ENCODE peak calls at places on chromosomes 5 and 9, in six cellular contexts. One of them, this sample, is unnamed.
A peak's percentile ranks its signal among the peaks of the same experiment; 100 is the strongest.

GRCh38 chr5:168790691-168791230 is 211.6 kb upstream of the PANK3 start:
- DNase-seq in tibial artery: no peak
- DNase-seq in CD8-positive, alpha-beta T cell: no peak
- DNase-seq in B cell: no peak
- DNase-seq in KG1: no peak
- DNase-seq in neural crest cell: no peak
- DNase-seq in this sample: no peak

GRCh38 chr9:92947268-92948031 is at the start of gene FGD3:
- DNase-seq in tibial artery: no peak
- DNase-seq in CD8-positive, alpha-beta T cell: peak; percentile 55
- DNase-seq in B cell: peak; percentile 62
- DNase-seq in KG1: no peak
- DNase-seq in neural crest cell: peak; percentile 34
- DNase-seq in this sample: peak; percentile 40

GRCh38 chr5:177113566-177114424 is 19.8 kb upstream of the NSD1 start:
- DNase-seq in tibial artery: peak; percentile 83
- DNase-seq in CD8-positive, alpha-beta T cell: peak; percentile 82
- DNase-seq in B cell: peak; percentile 84
- DNase-seq in KG1: peak; percentile 23
- DNase-seq in neural crest cell: peak; percentile 83
- DNase-seq in this sample: peak; percentile 80

GRCh38 chr9:87667164-87667738 is 58.7 kb upstream of the CTSL start:
- DNase-seq in tibial artery: no peak
- DNase-seq in CD8-positive, alpha-beta T cell: no peak
- DNase-seq in B cell: no peak
- DNase-seq in KG1: no peak
- DNase-seq in neural crest cell: no peak
- DNase-seq in this sample: no peak

GRCh38 chr9:126384926-126385325 is 58.3 kb downstream of the MVB12B start:
- DNase-seq in tibial artery: no peak
- DNase-seq in CD8-positive, alpha-beta T cell: no peak
- DNase-seq in B cell: no peak
- DNase-seq in KG1: no peak
- DNase-seq in neural crest cell: no peak
- DNase-seq in this sample: no peak

GRCh38 chr9:70601000-70601929 is 186.8 kb upstream of the KLF9 start:
- DNase-seq in tibial artery: peak; percentile 99
- DNase-seq in CD8-positive, alpha-beta T cell: no peak
- DNase-seq in B cell: no peak
- DNase-seq in KG1: no peak
- DNase-seq in neural crest cell: no peak
- DNase-seq in this sample: no peak

GRCh38 chr5:158988987-158989624 is 110.6 kb downstream of the EBF1 start:
- DNase-seq in tibial artery: no peak
- DNase-seq in CD8-positive, alpha-beta T cell: no peak
- DNase-seq in B cell: no peak
- DNase-seq in KG1: no peak
- DNase-seq in neural crest cell: no peak
- DNase-seq in this sample: no peak

GRCh38 chr5:175216991-175217390 is 227.0 kb downstream of the DRD1 start:
- DNase-seq in tibial artery: peak; percentile 87
- DNase-seq in CD8-positive, alpha-beta T cell: no peak
- DNase-seq in B cell: no peak
- DNase-seq in KG1: no peak
- DNase-seq in neural crest cell: no peak
- DNase-seq in this sample: no peak

GRCh38 chr5:34022131-34022705 is 14.4 kb upstream of the AMACR start:
- DNase-seq in tibial artery: no peak
- DNase-seq in CD8-positive, alpha-beta T cell: no peak
- DNase-seq in B cell: no peak
- DNase-seq in KG1: no peak
- DNase-seq in neural crest cell: no peak
- DNase-seq in this sample: no peak

GRCh38 chr5:1946122-1946677 is 63.5 kb upstream of the IRX4 start:
- DNase-seq in tibial artery: no peak
- DNase-seq in CD8-positive, alpha-beta T cell: no peak
- DNase-seq in B cell: no peak
- DNase-seq in KG1: no peak
- DNase-seq in neural crest cell: no peak
- DNase-seq in this sample: no peak

GRCh38 chr9:134189167-134189474 is 24.8 kb upstream of the RNU6ATAC start:
- DNase-seq in tibial artery: peak; percentile 48
- DNase-seq in CD8-positive, alpha-beta T cell: no peak
- DNase-seq in B cell: peak; percentile 15
- DNase-seq in KG1: no peak
- DNase-seq in neural crest cell: no peak
- DNase-seq in this sample: no peak

GRCh38 chr5:124634820-124635323 is 111.6 kb downstream of the ZNF608 start:
- DNase-seq in tibial artery: no peak
- DNase-seq in CD8-positive, alpha-beta T cell: no peak
- DNase-seq in B cell: no peak
- DNase-seq in KG1: no peak
- DNase-seq in neural crest cell: no peak
- DNase-seq in this sample: no peak

GRCh38 chr5:58080573-58080972 is 379.3 kb downstream of the PLK2 start:
- DNase-seq in tibial artery: no peak
- DNase-seq in CD8-positive, alpha-beta T cell: no peak
- DNase-seq in B cell: no peak
- DNase-seq in KG1: no peak
- DNase-seq in neural crest cell: no peak
- DNase-seq in this sample: no peak

GRCh38 chr5:73115399-73116051 is 4.8 kb upstream of the TMEM171 start:
- DNase-seq in tibial artery: no peak
- DNase-seq in CD8-positive, alpha-beta T cell: no peak
- DNase-seq in B cell: no peak
- DNase-seq in KG1: no peak
- DNase-seq in neural crest cell: no peak
- DNase-seq in this sample: no peak

GRCh38 chr5:67182406-67182805 is 14.2 kb downstream of the CD180 start:
- DNase-seq in tibial artery: peak; percentile 88
- DNase-seq in CD8-positive, alpha-beta T cell: no peak
- DNase-seq in B cell: no peak
- DNase-seq in KG1: no peak
- DNase-seq in neural crest cell: no peak
- DNase-seq in this sample: no peak